ENCODE peak calls at places on chromosomes 16 and 17, in seven cellular contexts. H, G, Q, Y, F, O and L are unnamed samples.

GRCh38 chr17:44850612-44851011 is 2.9 kb downstream of the HIGD1B start:
- DNase-seq in H (no peak), G (peak), Q (no peak), Y (no peak), F (no peak), O (no peak), L (no peak)

GRCh38 chr17:45740553-45741330 is 43.4 kb upstream of the CRHR1 start:
- DNase-seq in H (no peak), G (no peak), Q (no peak), Y (no peak), F (peak), O (peak), L (no peak)

GRCh38 chr17:83115202-83115651 is 35.8 kb downstream of the METRNL start:
- DNase-seq in H (no peak), G (no peak), Q (peak), Y (no peak), F (no peak), O (no peak), L (no peak)

GRCh38 chr17:30091771-30092170 is 24.8 kb upstream of the NSRP1 start:
- DNase-seq in H (no peak), G (no peak), Q (no peak), Y (peak), F (peak), O (peak), L (peak)

GRCh38 chr16:69039333-69039941 is 66.0 kb upstream of the HAS3 start:
- DNase-seq in H (no peak), G (no peak), Q (no peak), Y (no peak), F (peak), O (peak), L (no peak)

GRCh38 chr16:10169031-10169430 is 13.2 kb downstream of the GRIN2A start:
- DNase-seq in H (no peak), G (no peak), Q (no peak), Y (no peak), F (no peak), O (no peak), L (no peak)

GRCh38 chr17:27384261-27384701 is 72.0 kb upstream of the KSR1 start:
- DNase-seq in H (peak), G (peak), Q (no peak), Y (peak), F (peak), O (peak), L (peak)

GRCh38 chr16:81618187-81618586 is 160.9 kb upstream of the PLCG2 start:
- DNase-seq in H (no peak), G (no peak), Q (no peak), Y (no peak), F (no peak), O (no peak), L (no peak)

GRCh38 chr17:55702150-55702549 is 20.5 kb downstream of the TMEM100 start:
- DNase-seq in H (no peak), G (no peak), Q (no peak), Y (no peak), F (no peak), O (no peak), L (no peak)

GRCh38 chr16:74760007-74760767 is 14.4 kb downstream of the FA2H start:
- DNase-seq in H (peak), G (no peak), Q (no peak), Y (no peak), F (peak), O (peak), L (no peak)

GRCh38 chr16:63361032-63361624 is 1324.9 kb upstream of the CDH8 start:
- DNase-seq in H (peak), G (no peak), Q (no peak), Y (no peak), F (peak), O (peak), L (no peak)

DNA sequence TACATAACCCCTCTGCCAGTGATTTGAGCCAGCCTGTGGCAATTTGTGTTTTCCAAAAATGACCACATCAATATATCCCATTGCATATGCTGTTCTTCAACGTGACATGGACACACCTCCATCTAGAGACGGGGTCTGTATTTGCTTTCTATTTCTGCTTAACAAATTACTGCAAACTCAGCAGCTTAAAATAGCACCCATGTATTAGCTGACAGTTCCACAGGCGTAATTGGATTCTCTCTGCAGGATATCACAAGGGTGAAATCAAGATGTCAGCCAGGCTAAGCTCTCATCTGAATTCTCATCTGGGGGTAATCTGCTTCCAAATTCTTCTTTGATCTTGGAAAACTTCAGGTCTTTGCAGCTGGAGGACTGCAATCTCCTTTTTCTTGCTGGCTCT is 8.3 kb downstream of the KRT9 start:
- DNase-seq in H (no peak), G (no peak), Q (no peak), Y (no peak), F (no peak), O (no peak), L (no peak)
- TF ChIP-seq CTCF in H (no peak), G (no peak), Q (no peak), Y (no peak), F (no peak), O (no peak), L (no peak)

GRCh38 chr17:57636985-57637667 is 108.0 kb downstream of the CCDC182 start:
- DNase-seq in H (no peak), G (no peak), Q (no peak), Y (no peak), F (no peak), O (peak), L (no peak)
- H3K4me3 ChIP-seq in H (no peak), G (no peak), Q (peak), Y (no peak), F (no peak), O (no peak), L (no peak)

GRCh38 chr16:29809031-29809747 is 2.8 kb upstream of the PRRT2 start:
- DNase-seq in H (no peak), G (no peak), Q (peak), Y (no peak), F (no peak), O (no peak), L (no peak)

GRCh38 chr16:29808219-29808900 is 2.0 kb downstream of the MAZ start:
- DNase-seq in H (no peak), G (no peak), Q (no peak), Y (no peak), F (no peak), O (no peak), L (no peak)

GRCh38 chr16:29806641-29807425 is 504 bp downstream of the MAZ start:
- DNase-seq in H (no peak), G (peak), Q (peak), Y (no peak), F (peak), O (no peak), L (no peak)

GRCh38 chr16:29806096-29806579 is at the start of gene MAZ:
- DNase-seq in H (no peak), G (no peak), Q (no peak), Y (no peak), F (peak), O (peak), L (peak)

DNA sequence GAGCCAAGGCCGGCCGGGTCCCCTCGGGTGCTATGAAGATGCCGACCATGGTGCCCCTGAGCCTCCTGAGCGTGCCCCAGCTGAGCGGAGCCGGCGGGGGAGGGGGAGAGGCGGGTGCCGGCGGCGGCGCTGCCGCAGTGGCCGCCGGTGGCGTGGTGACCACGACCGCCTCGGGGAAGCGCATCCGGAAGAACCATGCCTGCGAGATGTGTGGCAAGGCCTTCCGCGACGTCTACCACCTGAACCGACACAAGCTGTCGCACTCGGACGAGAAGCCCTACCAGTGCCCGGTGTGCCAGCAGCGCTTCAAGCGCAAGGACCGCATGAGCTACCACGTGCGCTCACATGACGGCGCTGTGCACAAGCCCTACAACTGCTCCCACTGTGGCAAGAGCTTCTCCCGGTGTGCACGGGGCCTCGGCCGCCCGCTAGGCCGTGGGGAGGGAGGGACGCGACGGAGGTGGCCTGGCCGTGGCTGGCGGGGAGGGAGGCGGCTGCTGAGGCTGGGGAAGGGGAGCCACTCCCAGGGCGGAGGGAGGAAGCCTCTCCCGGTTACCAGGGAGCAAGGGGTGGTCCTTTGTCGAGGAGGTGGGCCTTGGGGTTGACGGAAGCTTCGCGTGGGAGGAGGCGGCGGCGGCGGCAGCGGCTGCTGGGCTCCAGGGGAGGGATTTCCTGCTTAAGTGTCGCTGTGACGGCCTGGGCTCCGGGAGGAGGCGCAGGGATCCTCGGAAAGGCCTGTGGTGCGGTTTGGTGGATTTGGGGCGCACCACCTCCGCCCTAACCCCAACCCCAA is 1.3 kb downstream of the MAZ start:
- DNase-seq in H (no peak), G (peak), Q (peak), Y (peak), F (peak), O (peak), L (peak)
- TF ChIP-seq CTCF in H (peak), G (peak), Q (peak), Y (peak), F (peak), O (peak), L (peak)

GRCh38 chr17:48996696-48997102 is 486 bp upstream of the IGF2BP1 start:
- DNase-seq in H (no peak), G (no peak), Q (no peak), Y (no peak), F (no peak), O (no peak), L (no peak)
- H3K4me3 ChIP-seq in H (peak), G (no peak), Q (peak), Y (peak), F (no peak), O (peak), L (no peak)

DNA sequence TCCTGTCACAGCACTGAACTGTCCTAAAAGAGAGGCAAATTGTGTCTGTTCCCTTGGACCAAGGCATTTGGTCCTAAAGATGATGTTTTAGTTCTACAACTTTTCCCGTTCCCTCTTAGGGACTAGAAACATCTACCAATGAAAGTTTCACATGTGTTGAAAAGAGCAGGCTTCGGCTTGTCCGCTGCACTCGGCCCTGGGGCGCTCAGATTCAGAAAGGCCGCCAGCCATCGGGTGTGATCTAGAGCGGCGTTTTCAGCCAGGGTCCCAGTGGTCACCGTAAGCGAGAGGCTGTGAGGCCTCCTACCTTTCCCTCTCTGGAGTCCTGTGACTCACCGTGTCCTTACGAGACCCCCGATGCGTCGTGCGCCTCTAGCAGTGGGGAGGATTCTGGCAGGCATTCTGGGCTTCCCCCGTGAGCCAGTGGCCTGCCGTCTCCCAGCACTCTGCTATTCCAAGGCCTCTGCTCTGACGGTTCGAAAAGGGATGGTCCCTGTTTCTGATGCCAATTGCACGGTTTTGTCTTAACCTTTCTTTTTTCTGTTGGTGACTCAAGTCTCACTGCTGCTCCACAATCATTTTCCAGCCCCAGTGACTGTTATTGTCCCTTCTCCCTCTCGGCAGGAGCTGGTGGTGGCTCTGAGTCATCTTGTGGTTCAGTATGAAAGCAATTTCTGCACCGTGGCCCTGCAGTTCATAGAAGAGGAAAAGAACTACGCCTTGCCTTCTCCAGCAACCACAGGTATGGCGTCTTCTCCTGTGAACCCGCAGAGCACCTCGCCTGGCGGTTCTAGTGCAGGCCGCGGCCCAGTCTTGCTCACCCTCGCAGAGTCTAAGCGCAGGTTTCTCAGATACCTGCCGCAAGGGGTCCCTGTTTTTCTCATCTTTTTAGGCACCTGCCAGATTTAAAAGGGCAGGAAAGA is 100.3 kb upstream of the CHMP6 start:
- DNase-seq in H (peak), G (no peak), Q (no peak), Y (peak), F (peak), O (peak), L (peak)
- TF ChIP-seq CTCF in H (no peak), G (no peak), Q (no peak), Y (peak), F (peak), O (peak), L (peak)